ENCODE peak calls at places on chromosome 19, in four cellular contexts. S is PC-9, D is SK-N-SH, H is HepG2. O is an unnamed sample. For H4K20me1, H3K4me1 and H3K79me2, the result is how much of the 10 kb centered on the place peaks cover.

GRCh38 chr19:38321646-38322323 is 2.1 kb downstream of the KCNK6 start:
- DNase-seq in S (no peak), D (no peak), H (no peak), O (peak)

GRCh38 chr19:17090501-17091074 is 15.0 kb downstream of the MYO9B start:
- DNase-seq in S (no peak), D (no peak), H (no peak), O (peak)

GRCh38 chr19:33194884-33195710 is 967 bp downstream of the LRP3 start:
- DNase-seq in S (no peak), D (peak), H (peak), O (peak)

GRCh38 chr19:8610041-8610927 is at the start of gene ADAMTS10:
- DNase-seq in S (no peak), D (peak), H (no peak), O (peak)

GRCh38 chr19:13644648-13645047 is 119.7 kb upstream of the MRI1 start:
- DNase-seq in S (no peak), D (peak), H (no peak), O (no peak)

GRCh38 chr19:35641515-35642151 is at the start of gene ETV2:
- DNase-seq in S (no peak), D (peak), H (no peak), O (peak)

GRCh38 chr19:18846862-18847515 is 15.2 kb downstream of the UPF1 start:
- DNase-seq in S (no peak), D (peak), H (peak), O (peak)

GRCh38 chr19:8304841-8305621 is 3.1 kb downstream of the CD320 start:
- DNase-seq in S (peak), D (peak), H (no peak), O (no peak)

GRCh38 chr19:13839193-13839937 is 37.6 kb upstream of the NANOS3 start:
- DNase-seq in S (peak), D (peak), H (no peak), O (peak)

GRCh38 chr19:56612737-56613136 is 17.6 kb downstream of the ZNF71 start:
- DNase-seq in S (no peak), D (no peak), H (no peak), O (no peak)

GRCh38 chr19:12139309-12139708 is 841 bp downstream of the ZNF20 start:
- DNase-seq in S (no peak), D (no peak), H (no peak), O (peak)

GRCh38 chr19:52345162-52345561 is 9.1 kb downstream of the ZNF610 start:
- DNase-seq in S (no peak), D (no peak), H (no peak), O (no peak)

GRCh38 chr19:36547001-36547732 is 19.1 kb upstream of the ZNF260 start:
- DNase-seq in S (peak), D (no peak), H (no peak), O (peak)

GRCh38 chr19:39212377-39212742 is 8.3 kb upstream of the SYCN start:
- DNase-seq in S (no peak), D (peak), H (no peak), O (no peak)

GRCh38 chr19:13961826-13962737 is 9.8 kb downstream of the DCAF15 start:
- DNase-seq in S (no peak), D (peak), H (no peak), O (no peak)

GRCh38 chr19:29766100-29766499 is 45.7 kb upstream of the CCNE1 start:
- DNase-seq in S (no peak), D (no peak), H (no peak), O (no peak)

GRCh38 chr19:43439183-43440063 is 24.7 kb downstream of the TEX101 start:
- DNase-seq in S (peak), D (no peak), H (peak), O (peak)

GRCh38 chr19:17948967-17949930 is 16.4 kb downstream of the CCDC124 start:
- DNase-seq in S (no peak), D (no peak), H (no peak), O (no peak)

GRCh38 chr19:18093439-18094161 is 4.0 kb upstream of the MAST3 start:
- DNase-seq in S (peak), D (peak), H (peak), O (no peak)

GRCh38 chr19:15583346-15583745 is 31.7 kb upstream of the CYP4F8 start:
- DNase-seq in S (no peak), D (no peak), H (no peak), O (no peak)

GRCh38 chr19:3774621-3775373 is 2.8 kb upstream of the RAX2 start:
- DNase-seq in S (no peak), D (no peak), H (no peak), O (no peak)

GRCh38 chr19:39156230-39156890 is 30.8 kb downstream of the PAK4 start:
- DNase-seq in S (no peak), D (no peak), H (no peak), O (peak)

GRCh38 chr19:2043864-2044708 is 7.0 kb downstream of the MKNK2 start:
- DNase-seq in S (no peak), D (no peak), H (no peak), O (no peak)
- H4K20me1 ChIP-seq in S (under half), D (half or more), H (under half), O (under half)

DNA sequence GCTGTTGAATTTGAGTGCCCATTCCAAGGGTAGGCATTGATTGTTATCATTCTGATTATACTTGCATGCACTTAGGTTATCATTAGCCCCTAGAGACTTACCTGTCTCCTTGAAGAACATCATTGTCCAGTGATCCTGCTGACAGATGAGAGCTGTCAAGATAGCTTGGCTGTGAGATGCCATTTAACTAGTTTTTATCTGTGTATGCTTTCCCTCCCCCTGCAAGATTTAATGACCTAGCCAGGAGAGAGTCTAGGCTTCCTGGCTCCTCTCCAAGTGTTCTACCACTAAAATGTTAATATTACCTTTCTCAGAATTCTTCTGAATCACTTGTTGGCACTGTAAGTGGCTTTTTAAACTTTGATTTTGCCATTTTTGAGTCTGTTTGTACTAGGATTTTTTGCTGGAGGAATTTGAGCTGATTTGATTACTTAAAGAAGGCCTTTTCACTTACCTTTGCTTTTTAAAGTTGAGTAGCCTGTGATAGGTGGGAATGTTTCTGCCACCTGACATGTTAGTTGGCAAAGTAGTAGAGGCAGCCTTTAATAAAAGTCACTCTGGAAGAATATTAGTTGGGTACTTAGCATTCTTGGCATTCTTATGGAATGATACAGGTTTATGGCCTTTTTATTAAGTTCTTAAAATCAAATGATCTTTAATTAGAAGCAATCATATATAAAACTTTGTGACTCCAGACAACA is 41.1 kb downstream of the ARHGAP35 start:
- DNase-seq in S (peak), D (no peak), H (no peak), O (no peak)
- H3K4me1 ChIP-seq in S (half or more), D (under half), H (under half), O (under half)

DNA sequence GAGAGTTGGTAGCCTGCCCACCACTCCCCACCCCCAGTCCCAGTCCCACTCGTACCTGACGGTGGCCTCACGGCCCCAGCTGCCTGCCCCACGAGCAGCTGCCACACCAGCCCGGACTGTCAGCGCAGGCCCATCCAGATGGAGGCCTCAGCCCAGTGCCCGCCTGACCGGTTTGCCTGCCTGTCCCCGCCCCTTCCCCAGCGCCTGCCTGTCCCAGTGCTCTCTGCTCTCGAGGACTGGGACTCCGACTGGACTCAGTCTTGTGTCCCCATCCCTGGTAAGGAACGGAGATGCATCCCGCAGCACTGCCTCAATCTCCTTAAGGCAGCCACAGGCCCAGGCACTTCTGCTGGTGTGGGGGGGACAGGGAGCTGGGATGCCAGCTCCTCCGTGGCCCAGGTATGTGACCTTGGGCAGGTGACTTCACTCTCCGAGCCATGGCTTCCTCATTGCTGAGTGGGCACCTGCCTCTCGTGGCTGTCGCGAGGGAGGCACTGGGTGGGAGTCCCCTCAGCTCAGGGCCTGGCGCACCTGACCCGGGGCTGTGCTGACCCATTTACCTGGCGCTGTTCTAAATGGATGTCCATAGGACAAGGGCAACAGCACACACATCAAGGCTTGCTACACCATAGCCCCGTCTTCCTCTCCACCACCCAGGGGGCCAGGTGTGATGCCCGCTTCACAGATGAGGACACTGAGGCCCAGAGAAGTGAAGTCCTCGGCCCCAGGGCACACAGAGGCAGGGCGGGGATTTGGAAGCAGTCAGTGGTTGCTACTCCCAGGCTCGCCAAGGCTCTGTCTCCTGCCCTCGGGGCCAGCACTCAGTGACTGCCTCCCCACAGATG is at the start of gene NKPD1:
- DNase-seq in S (peak), D (no peak), H (no peak), O (no peak)
- H3K79me2 ChIP-seq in S (under half), D (under half), H (under half), O (under half)

DNA sequence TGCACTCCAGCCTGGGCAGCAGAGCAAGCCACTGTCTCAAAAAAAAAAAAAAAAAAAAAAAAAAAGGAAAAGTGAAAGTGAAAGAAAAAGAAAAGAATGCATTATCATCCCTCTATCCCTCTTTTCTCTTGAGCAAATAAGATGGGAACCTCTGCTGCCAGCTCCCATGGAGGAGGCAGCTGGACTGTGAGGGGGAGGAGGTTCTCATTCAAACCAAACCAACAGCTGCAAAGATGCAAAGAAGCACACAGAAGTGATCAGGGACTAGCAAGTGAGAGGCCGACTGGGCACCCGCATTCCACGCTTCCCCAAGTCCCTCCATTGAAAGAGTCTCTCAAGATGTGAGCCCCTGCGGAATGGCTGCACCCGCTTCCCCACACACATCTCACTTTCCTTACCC is 63.5 kb downstream of the TSHZ3 start:
- DNase-seq in S (no peak), D (no peak), H (no peak), O (peak)
- H4K20me1 ChIP-seq in S (under half), D (under half), H (under half), O (under half)